ENCODE peak calls at places on chromosomes 3 and 15, in ten cellular contexts. One of them, this sample, is unnamed. For H3K36me3, the result is how much of the 10 kb centered on the place peaks cover.

GRCh38 chr3:43123895-43124294 is 18.0 kb upstream of the POMGNT2 start:
- DNase-seq in GM12878: no peak
- DNase-seq in sigmoid colon: no peak
- DNase-seq in SK-N-SH: no peak
- DNase-seq in H1: no peak
- DNase-seq in transverse colon: no peak
- DNase-seq in HepG2: no peak
- DNase-seq in esophagus muscularis mucosa: no peak
- DNase-seq in K562: no peak
- DNase-seq in suprapubic skin: no peak
- DNase-seq in this sample: no peak

GRCh38 chr15:34795267-34796081 is at the start of gene ACTC1:
- DNase-seq in GM12878: no peak
- DNase-seq in sigmoid colon: peak
- DNase-seq in SK-N-SH: no peak
- DNase-seq in H1: peak
- DNase-seq in transverse colon: no peak
- DNase-seq in HepG2: no peak
- DNase-seq in esophagus muscularis mucosa: no peak
- DNase-seq in K562: peak
- DNase-seq in suprapubic skin: no peak
- DNase-seq in this sample: peak

GRCh38 chr3:12004741-12005513 is 739 bp downstream of the SYN2 start:
- DNase-seq in GM12878: no peak
- DNase-seq in sigmoid colon: no peak
- DNase-seq in SK-N-SH: peak
- DNase-seq in H1: no peak
- DNase-seq in transverse colon: no peak
- DNase-seq in HepG2: no peak
- DNase-seq in esophagus muscularis mucosa: no peak
- DNase-seq in K562: no peak
- DNase-seq in suprapubic skin: no peak
- DNase-seq in this sample: no peak

GRCh38 chr3:72187131-72187530 is 402.2 kb upstream of the PROK2 start:
- DNase-seq in GM12878: no peak
- DNase-seq in sigmoid colon: no peak
- DNase-seq in SK-N-SH: no peak
- DNase-seq in H1: no peak
- DNase-seq in transverse colon: no peak
- DNase-seq in HepG2: peak
- DNase-seq in esophagus muscularis mucosa: no peak
- DNase-seq in K562: peak
- DNase-seq in suprapubic skin: no peak
- DNase-seq in this sample: no peak

GRCh38 chr15:58269455-58270414 is 131.6 kb downstream of the AQP9 start:
- DNase-seq in GM12878: peak
- DNase-seq in sigmoid colon: no peak
- DNase-seq in SK-N-SH: peak
- DNase-seq in H1: no peak
- DNase-seq in transverse colon: peak
- DNase-seq in HepG2: peak
- DNase-seq in esophagus muscularis mucosa: no peak
- DNase-seq in K562: peak
- DNase-seq in suprapubic skin: no peak
- DNase-seq in this sample: no peak

GRCh38 chr15:33126559-33127290 is 67.8 kb downstream of the FMN1 start:
- DNase-seq in GM12878: no peak
- DNase-seq in sigmoid colon: peak
- DNase-seq in SK-N-SH: peak
- DNase-seq in H1: no peak
- DNase-seq in transverse colon: peak
- DNase-seq in HepG2: peak
- DNase-seq in esophagus muscularis mucosa: no peak
- DNase-seq in K562: no peak
- DNase-seq in suprapubic skin: no peak
- DNase-seq in this sample: peak

GRCh38 chr3:89613241-89613640 is 505.8 kb downstream of the EPHA3 start:
- DNase-seq in GM12878: no peak
- DNase-seq in sigmoid colon: no peak
- DNase-seq in SK-N-SH: no peak
- DNase-seq in H1: no peak
- DNase-seq in transverse colon: no peak
- DNase-seq in HepG2: no peak
- DNase-seq in esophagus muscularis mucosa: no peak
- DNase-seq in K562: no peak
- DNase-seq in suprapubic skin: no peak
- DNase-seq in this sample: no peak

GRCh38 chr3:10217359-10217758 is 30.9 kb upstream of the TATDN2 start:
- DNase-seq in GM12878: no peak
- DNase-seq in sigmoid colon: no peak
- DNase-seq in SK-N-SH: no peak
- DNase-seq in H1: no peak
- DNase-seq in transverse colon: no peak
- DNase-seq in HepG2: no peak
- DNase-seq in esophagus muscularis mucosa: no peak
- DNase-seq in K562: no peak
- DNase-seq in suprapubic skin: no peak
- DNase-seq in this sample: no peak

GRCh38 chr15:99341786-99342185 is 90.5 kb downstream of the LRRC28 start:
- DNase-seq in GM12878: no peak
- DNase-seq in sigmoid colon: no peak
- DNase-seq in SK-N-SH: no peak
- DNase-seq in H1: no peak
- DNase-seq in transverse colon: no peak
- DNase-seq in HepG2: no peak
- DNase-seq in esophagus muscularis mucosa: no peak
- DNase-seq in K562: no peak
- DNase-seq in suprapubic skin: no peak
- DNase-seq in this sample: no peak

GRCh38 chr3:60992395-60992794 is 258.9 kb downstream of the FHIT start:
- DNase-seq in GM12878: no peak
- DNase-seq in sigmoid colon: peak
- DNase-seq in SK-N-SH: no peak
- DNase-seq in H1: no peak
- DNase-seq in transverse colon: no peak
- DNase-seq in HepG2: no peak
- DNase-seq in esophagus muscularis mucosa: no peak
- DNase-seq in K562: no peak
- DNase-seq in suprapubic skin: no peak
- DNase-seq in this sample: no peak

GRCh38 chr15:45279024-45279697 is 27.1 kb downstream of the SLC28A2 start:
- DNase-seq in GM12878: peak
- DNase-seq in sigmoid colon: peak
- DNase-seq in SK-N-SH: peak
- DNase-seq in H1: peak
- DNase-seq in transverse colon: peak
- DNase-seq in HepG2: peak
- DNase-seq in esophagus muscularis mucosa: peak
- DNase-seq in K562: peak
- DNase-seq in suprapubic skin: peak
- DNase-seq in this sample: peak

GRCh38 chr3:16109929-16110328 is 64.6 kb upstream of the GALNT15 start:
- DNase-seq in GM12878: no peak
- DNase-seq in sigmoid colon: no peak
- DNase-seq in SK-N-SH: no peak
- DNase-seq in H1: no peak
- DNase-seq in transverse colon: no peak
- DNase-seq in HepG2: no peak
- DNase-seq in esophagus muscularis mucosa: no peak
- DNase-seq in K562: no peak
- DNase-seq in suprapubic skin: no peak
- DNase-seq in this sample: no peak

GRCh38 chr3:105351821-105352220 is 14.9 kb upstream of the ALCAM start:
- DNase-seq in GM12878: no peak
- DNase-seq in sigmoid colon: no peak
- DNase-seq in SK-N-SH: no peak
- DNase-seq in H1: no peak
- DNase-seq in transverse colon: no peak
- DNase-seq in HepG2: no peak
- DNase-seq in esophagus muscularis mucosa: no peak
- DNase-seq in K562: no peak
- DNase-seq in suprapubic skin: no peak
- DNase-seq in this sample: no peak

GRCh38 chr3:77420316-77420715 is 380.4 kb downstream of the ROBO2 start:
- DNase-seq in GM12878: no peak
- DNase-seq in sigmoid colon: no peak
- DNase-seq in SK-N-SH: no peak
- DNase-seq in H1: no peak
- DNase-seq in transverse colon: no peak
- DNase-seq in HepG2: no peak
- DNase-seq in esophagus muscularis mucosa: no peak
- DNase-seq in K562: no peak
- DNase-seq in suprapubic skin: no peak
- DNase-seq in this sample: no peak

GRCh38 chr3:187252311-187252710 is 39.2 kb downstream of the MASP1 start:
- DNase-seq in GM12878: no peak
- DNase-seq in sigmoid colon: no peak
- DNase-seq in SK-N-SH: no peak
- DNase-seq in H1: no peak
- DNase-seq in transverse colon: no peak
- DNase-seq in HepG2: no peak
- DNase-seq in esophagus muscularis mucosa: no peak
- DNase-seq in K562: no peak
- DNase-seq in suprapubic skin: no peak
- DNase-seq in this sample: no peak

GRCh38 chr3:48013288-48013980 is 2.8 kb downstream of the MAP4 start:
- DNase-seq in GM12878: no peak
- DNase-seq in sigmoid colon: peak
- DNase-seq in SK-N-SH: no peak
- DNase-seq in H1: no peak
- DNase-seq in transverse colon: no peak
- DNase-seq in HepG2: peak
- DNase-seq in esophagus muscularis mucosa: no peak
- DNase-seq in K562: peak
- DNase-seq in suprapubic skin: no peak
- DNase-seq in this sample: peak
- TF ChIP-seq POLR2AphosphoS5 in GM12878: no peak
- TF ChIP-seq POLR2AphosphoS5 in sigmoid colon: peak
- TF ChIP-seq POLR2AphosphoS5 in SK-N-SH: peak
- TF ChIP-seq POLR2AphosphoS5 in H1: no peak
- TF ChIP-seq POLR2AphosphoS5 in transverse colon: peak
- TF ChIP-seq POLR2AphosphoS5 in HepG2: no peak
- TF ChIP-seq POLR2AphosphoS5 in esophagus muscularis mucosa: peak
- TF ChIP-seq POLR2AphosphoS5 in K562: no peak
- TF ChIP-seq POLR2AphosphoS5 in suprapubic skin: no peak
- TF ChIP-seq POLR2AphosphoS5 in this sample: peak

DNA sequence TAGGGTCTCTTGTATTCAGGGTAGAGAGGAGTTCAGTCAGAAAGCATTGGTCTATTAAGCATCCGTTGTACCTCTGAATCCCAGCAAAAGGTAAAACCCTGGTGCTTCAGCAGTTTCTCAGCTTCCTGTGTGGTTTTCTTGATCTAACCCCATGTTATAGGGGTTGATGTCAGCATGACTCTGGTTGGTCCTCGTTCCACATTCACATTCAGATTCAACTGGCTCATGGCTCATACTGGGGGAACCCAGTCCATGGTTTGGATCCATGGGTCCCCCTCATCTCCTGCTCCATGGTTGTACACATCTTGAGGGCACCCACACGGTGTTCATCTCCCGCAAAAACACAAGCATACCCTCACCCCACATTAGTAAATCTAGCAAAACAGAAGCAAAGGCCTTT is 47.7 kb upstream of the C2CD4B start:
- DNase-seq in GM12878: no peak
- DNase-seq in sigmoid colon: no peak
- DNase-seq in SK-N-SH: no peak
- DNase-seq in H1: no peak
- DNase-seq in transverse colon: no peak
- DNase-seq in HepG2: no peak
- DNase-seq in esophagus muscularis mucosa: peak
- DNase-seq in K562: no peak
- DNase-seq in suprapubic skin: no peak
- DNase-seq in this sample: no peak
- TF ChIP-seq EP300 in GM12878: no peak
- TF ChIP-seq EP300 in sigmoid colon: no peak
- TF ChIP-seq EP300 in SK-N-SH: no peak
- TF ChIP-seq EP300 in H1: no peak
- TF ChIP-seq EP300 in transverse colon: no peak
- TF ChIP-seq EP300 in HepG2: no peak
- TF ChIP-seq EP300 in esophagus muscularis mucosa: no peak
- TF ChIP-seq EP300 in K562: no peak
- TF ChIP-seq EP300 in suprapubic skin: no peak
- TF ChIP-seq EP300 in this sample: no peak

GRCh38 chr15:92963794-92964193 is 63.7 kb downstream of the CHD2 start:
- DNase-seq in GM12878: no peak
- DNase-seq in sigmoid colon: no peak
- DNase-seq in SK-N-SH: no peak
- DNase-seq in H1: no peak
- DNase-seq in transverse colon: no peak
- DNase-seq in HepG2: no peak
- DNase-seq in esophagus muscularis mucosa: no peak
- DNase-seq in K562: no peak
- DNase-seq in suprapubic skin: no peak
- DNase-seq in this sample: no peak
- H3K36me3 ChIP-seq in GM12878: half or more
- H3K36me3 ChIP-seq in sigmoid colon: under half
- H3K36me3 ChIP-seq in SK-N-SH: half or more
- H3K36me3 ChIP-seq in H1: under half
- H3K36me3 ChIP-seq in transverse colon: under half
- H3K36me3 ChIP-seq in HepG2: half or more
- H3K36me3 ChIP-seq in esophagus muscularis mucosa: half or more
- H3K36me3 ChIP-seq in K562: half or more
- H3K36me3 ChIP-seq in suprapubic skin: half or more
- H3K36me3 ChIP-seq in this sample: half or more

GRCh38 chr15:94968133-94968532 is 736.8 kb downstream of the MCTP2 start:
- DNase-seq in GM12878: no peak
- DNase-seq in sigmoid colon: no peak
- DNase-seq in SK-N-SH: no peak
- DNase-seq in H1: no peak
- DNase-seq in transverse colon: no peak
- DNase-seq in HepG2: no peak
- DNase-seq in esophagus muscularis mucosa: no peak
- DNase-seq in K562: no peak
- DNase-seq in suprapubic skin: no peak
- DNase-seq in this sample: no peak

GRCh38 chr15:94970096-94970495 is 738.7 kb downstream of the MCTP2 start:
- DNase-seq in GM12878: no peak
- DNase-seq in sigmoid colon: no peak
- DNase-seq in SK-N-SH: no peak
- DNase-seq in H1: no peak
- DNase-seq in transverse colon: no peak
- DNase-seq in HepG2: no peak
- DNase-seq in esophagus muscularis mucosa: no peak
- DNase-seq in K562: no peak
- DNase-seq in suprapubic skin: no peak
- DNase-seq in this sample: no peak

GRCh38 chr15:94963953-94964352 is 732.6 kb downstream of the MCTP2 start:
- DNase-seq in GM12878: no peak
- DNase-seq in sigmoid colon: no peak
- DNase-seq in SK-N-SH: no peak
- DNase-seq in H1: no peak
- DNase-seq in transverse colon: no peak
- DNase-seq in HepG2: no peak
- DNase-seq in esophagus muscularis mucosa: no peak
- DNase-seq in K562: no peak
- DNase-seq in suprapubic skin: no peak
- DNase-seq in this sample: no peak

GRCh38 chr15:94970831-94971230 is 739.5 kb downstream of the MCTP2 start:
- DNase-seq in GM12878: no peak
- DNase-seq in sigmoid colon: no peak
- DNase-seq in SK-N-SH: no peak
- DNase-seq in H1: no peak
- DNase-seq in transverse colon: no peak
- DNase-seq in HepG2: no peak
- DNase-seq in esophagus muscularis mucosa: no peak
- DNase-seq in K562: no peak
- DNase-seq in suprapubic skin: no peak
- DNase-seq in this sample: no peak

GRCh38 chr15:94965593-94965992 is 734.2 kb downstream of the MCTP2 start:
- DNase-seq in GM12878: no peak
- DNase-seq in sigmoid colon: no peak
- DNase-seq in SK-N-SH: no peak
- DNase-seq in H1: no peak
- DNase-seq in transverse colon: no peak
- DNase-seq in HepG2: no peak
- DNase-seq in esophagus muscularis mucosa: no peak
- DNase-seq in K562: peak
- DNase-seq in suprapubic skin: no peak
- DNase-seq in this sample: no peak
- TF ChIP-seq POLR2AphosphoS5 in GM12878: no peak
- TF ChIP-seq POLR2AphosphoS5 in sigmoid colon: peak
- TF ChIP-seq POLR2AphosphoS5 in SK-N-SH: no peak
- TF ChIP-seq POLR2AphosphoS5 in H1: no peak
- TF ChIP-seq POLR2AphosphoS5 in transverse colon: no peak
- TF ChIP-seq POLR2AphosphoS5 in HepG2: no peak
- TF ChIP-seq POLR2AphosphoS5 in esophagus muscularis mucosa: peak
- TF ChIP-seq POLR2AphosphoS5 in K562: no peak
- TF ChIP-seq POLR2AphosphoS5 in suprapubic skin: peak
- TF ChIP-seq POLR2AphosphoS5 in this sample: no peak